ENCODE peak calls at places on chromosomes 1 and 21, in ten cellular contexts. One of them, this sample, is unnamed.

GRCh38 chr1:5990913-5991783 is 1.1 kb downstream of the NPHP4 start:
- DNase-seq in type B pancreatic cell: no peak
- DNase-seq in BE2C: peak; percentile 65
- DNase-seq in fibroblast of pulmonary artery: peak; percentile 20
- DNase-seq in progenitor cell of endocrine pancreas: peak; percentile 47
- DNase-seq in epithelial cell of esophagus: peak; percentile 34
- DNase-seq in AG04449: no peak
- DNase-seq in SK-N-SH: peak; percentile 90
- DNase-seq in thoracic aorta: no peak
- DNase-seq in astrocyte of the cerebellum: no peak
- DNase-seq in this sample: no peak

GRCh38 chr1:155000725-155001437 is 1.7 kb upstream of the ZBTB7B start:
- DNase-seq in thoracic aorta: peak; percentile 51
- DNase-seq in progenitor cell of endocrine pancreas: peak; percentile 98
- DNase-seq in AG04449: peak; percentile 26
- DNase-seq in type B pancreatic cell: peak; percentile 91
- DNase-seq in SK-N-SH: peak; percentile 94
- DNase-seq in astrocyte of the cerebellum: peak; percentile 70
- DNase-seq in fibroblast of pulmonary artery: peak; percentile 83
- DNase-seq in epithelial cell of esophagus: peak; percentile 94
- DNase-seq in BE2C: peak; percentile 90
- DNase-seq in this sample: peak; percentile 59

GRCh38 chr1:210332719-210333398 is 4.2 kb downstream of the HHAT start:
- DNase-seq in type B pancreatic cell: no peak
- DNase-seq in epithelial cell of esophagus: peak; percentile 81
- DNase-seq in AG04449: no peak
- DNase-seq in SK-N-SH: no peak
- DNase-seq in fibroblast of pulmonary artery: no peak
- DNase-seq in BE2C: no peak
- DNase-seq in thoracic aorta: no peak
- DNase-seq in progenitor cell of endocrine pancreas: no peak
- DNase-seq in astrocyte of the cerebellum: no peak
- DNase-seq in this sample: no peak

GRCh38 chr1:30727796-30728195 is 4.4 kb upstream of the MATN1 start:
- DNase-seq in progenitor cell of endocrine pancreas: no peak
- DNase-seq in SK-N-SH: no peak
- DNase-seq in thoracic aorta: no peak
- DNase-seq in type B pancreatic cell: no peak
- DNase-seq in AG04449: no peak
- DNase-seq in fibroblast of pulmonary artery: peak; percentile 63
- DNase-seq in astrocyte of the cerebellum: peak; percentile 18
- DNase-seq in epithelial cell of esophagus: peak; percentile 19
- DNase-seq in BE2C: no peak
- DNase-seq in this sample: no peak

GRCh38 chr1:207286747-207287528 is 34.5 kb upstream of the CD55 start:
- DNase-seq in epithelial cell of esophagus: no peak
- DNase-seq in type B pancreatic cell: no peak
- DNase-seq in BE2C: no peak
- DNase-seq in SK-N-SH: no peak
- DNase-seq in fibroblast of pulmonary artery: no peak
- DNase-seq in thoracic aorta: no peak
- DNase-seq in AG04449: no peak
- DNase-seq in progenitor cell of endocrine pancreas: no peak
- DNase-seq in astrocyte of the cerebellum: no peak
- DNase-seq in this sample: no peak

GRCh38 chr1:1305300-1306069 is 2.2 kb downstream of the ACAP3 start:
- DNase-seq in astrocyte of the cerebellum: peak; percentile 6
- DNase-seq in AG04449: no peak
- DNase-seq in type B pancreatic cell: no peak
- DNase-seq in epithelial cell of esophagus: peak; percentile 83
- DNase-seq in fibroblast of pulmonary artery: peak; percentile 70
- DNase-seq in BE2C: peak; percentile 79
- DNase-seq in progenitor cell of endocrine pancreas: no peak
- DNase-seq in SK-N-SH: no peak
- DNase-seq in thoracic aorta: no peak
- DNase-seq in this sample: no peak

GRCh38 chr1:39959651-39960333 is 4.8 kb downstream of the MFSD2A start:
- DNase-seq in SK-N-SH: no peak
- DNase-seq in astrocyte of the cerebellum: no peak
- DNase-seq in fibroblast of pulmonary artery: no peak
- DNase-seq in progenitor cell of endocrine pancreas: no peak
- DNase-seq in AG04449: no peak
- DNase-seq in thoracic aorta: no peak
- DNase-seq in type B pancreatic cell: no peak
- DNase-seq in BE2C: no peak
- DNase-seq in epithelial cell of esophagus: no peak
- DNase-seq in this sample: no peak

GRCh38 chr1:1204998-1205768 is 1.2 kb downstream of the TNFRSF18 start:
- DNase-seq in SK-N-SH: peak; percentile 49
- DNase-seq in fibroblast of pulmonary artery: no peak
- DNase-seq in BE2C: peak; percentile 8
- DNase-seq in epithelial cell of esophagus: no peak
- DNase-seq in type B pancreatic cell: no peak
- DNase-seq in AG04449: no peak
- DNase-seq in astrocyte of the cerebellum: no peak
- DNase-seq in progenitor cell of endocrine pancreas: no peak
- DNase-seq in thoracic aorta: no peak
- DNase-seq in this sample: no peak

DNA sequence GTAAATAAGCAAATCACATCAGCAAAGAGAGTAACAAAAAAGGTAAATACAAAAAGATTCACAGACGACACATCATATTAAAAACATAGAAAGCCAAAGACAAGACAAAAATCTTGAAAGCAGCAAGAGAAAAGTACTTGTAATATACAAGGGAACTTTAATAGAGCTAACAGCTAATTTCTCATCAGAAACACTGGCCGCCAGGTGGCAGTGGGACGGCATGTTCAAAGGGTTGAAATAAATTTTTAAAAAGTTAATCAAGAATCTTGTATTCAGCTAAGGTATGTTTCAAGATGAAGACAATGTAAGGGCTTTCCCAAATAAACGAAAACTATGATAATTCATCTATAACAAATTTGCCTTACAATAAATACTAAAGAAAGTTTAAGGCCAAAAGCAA is 358.1 kb downstream of the LRRIQ3 start:
- DNase-seq in astrocyte of the cerebellum: no peak
- DNase-seq in BE2C: peak; percentile 28
- DNase-seq in thoracic aorta: no peak
- DNase-seq in progenitor cell of endocrine pancreas: no peak
- DNase-seq in type B pancreatic cell: no peak
- DNase-seq in AG04449: no peak
- DNase-seq in epithelial cell of esophagus: peak; percentile 47
- DNase-seq in fibroblast of pulmonary artery: peak; percentile 9
- DNase-seq in SK-N-SH: no peak
- DNase-seq in this sample: no peak
- TF ChIP-seq CTCF in astrocyte of the cerebellum: peak; percentile 6
- TF ChIP-seq CTCF in BE2C: peak; percentile 51
- TF ChIP-seq CTCF in thoracic aorta: no peak
- TF ChIP-seq CTCF in progenitor cell of endocrine pancreas: peak; percentile 64
- TF ChIP-seq CTCF in type B pancreatic cell: peak; percentile 74
- TF ChIP-seq CTCF in AG04449: peak; percentile 14
- TF ChIP-seq CTCF in epithelial cell of esophagus: peak; percentile 52
- TF ChIP-seq CTCF in fibroblast of pulmonary artery: peak; percentile 22
- TF ChIP-seq CTCF in SK-N-SH: peak; percentile 64
- TF ChIP-seq CTCF in this sample: peak; percentile 41

GRCh38 chr1:230694991-230695390 is 18.9 kb downstream of the AGT start:
- DNase-seq in epithelial cell of esophagus: no peak
- DNase-seq in fibroblast of pulmonary artery: no peak
- DNase-seq in type B pancreatic cell: no peak
- DNase-seq in AG04449: no peak
- DNase-seq in progenitor cell of endocrine pancreas: no peak
- DNase-seq in BE2C: no peak
- DNase-seq in SK-N-SH: no peak
- DNase-seq in thoracic aorta: no peak
- DNase-seq in astrocyte of the cerebellum: no peak
- DNase-seq in this sample: no peak

GRCh38 chr1:230699716-230700115 is 14.2 kb downstream of the AGT start:
- DNase-seq in progenitor cell of endocrine pancreas: no peak
- DNase-seq in epithelial cell of esophagus: no peak
- DNase-seq in type B pancreatic cell: no peak
- DNase-seq in SK-N-SH: no peak
- DNase-seq in fibroblast of pulmonary artery: no peak
- DNase-seq in AG04449: no peak
- DNase-seq in astrocyte of the cerebellum: no peak
- DNase-seq in BE2C: no peak
- DNase-seq in thoracic aorta: no peak
- DNase-seq in this sample: no peak

GRCh38 chr1:230700132-230700531 is 13.8 kb downstream of the AGT start:
- DNase-seq in BE2C: no peak
- DNase-seq in thoracic aorta: no peak
- DNase-seq in epithelial cell of esophagus: no peak
- DNase-seq in fibroblast of pulmonary artery: no peak
- DNase-seq in SK-N-SH: no peak
- DNase-seq in AG04449: no peak
- DNase-seq in type B pancreatic cell: no peak
- DNase-seq in progenitor cell of endocrine pancreas: no peak
- DNase-seq in astrocyte of the cerebellum: no peak
- DNase-seq in this sample: no peak

GRCh38 chr1:230696722-230697432 is 17.0 kb downstream of the AGT start:
- DNase-seq in SK-N-SH: no peak
- DNase-seq in type B pancreatic cell: no peak
- DNase-seq in BE2C: no peak
- DNase-seq in fibroblast of pulmonary artery: no peak
- DNase-seq in thoracic aorta: no peak
- DNase-seq in AG04449: no peak
- DNase-seq in astrocyte of the cerebellum: no peak
- DNase-seq in progenitor cell of endocrine pancreas: no peak
- DNase-seq in epithelial cell of esophagus: no peak
- DNase-seq in this sample: no peak

GRCh38 chr1:230698130-230698529 is 15.8 kb downstream of the AGT start:
- DNase-seq in astrocyte of the cerebellum: no peak
- DNase-seq in type B pancreatic cell: no peak
- DNase-seq in epithelial cell of esophagus: peak; percentile 30
- DNase-seq in thoracic aorta: no peak
- DNase-seq in AG04449: no peak
- DNase-seq in BE2C: no peak
- DNase-seq in progenitor cell of endocrine pancreas: no peak
- DNase-seq in fibroblast of pulmonary artery: no peak
- DNase-seq in SK-N-SH: no peak
- DNase-seq in this sample: no peak
- TF ChIP-seq CTCF in astrocyte of the cerebellum: no peak
- TF ChIP-seq CTCF in type B pancreatic cell: peak; percentile 16
- TF ChIP-seq CTCF in epithelial cell of esophagus: peak; percentile 29
- TF ChIP-seq CTCF in thoracic aorta: no peak
- TF ChIP-seq CTCF in AG04449: no peak
- TF ChIP-seq CTCF in BE2C: no peak
- TF ChIP-seq CTCF in progenitor cell of endocrine pancreas: peak; percentile 10
- TF ChIP-seq CTCF in fibroblast of pulmonary artery: no peak
- TF ChIP-seq CTCF in SK-N-SH: no peak
- TF ChIP-seq CTCF in this sample: no peak

DNA sequence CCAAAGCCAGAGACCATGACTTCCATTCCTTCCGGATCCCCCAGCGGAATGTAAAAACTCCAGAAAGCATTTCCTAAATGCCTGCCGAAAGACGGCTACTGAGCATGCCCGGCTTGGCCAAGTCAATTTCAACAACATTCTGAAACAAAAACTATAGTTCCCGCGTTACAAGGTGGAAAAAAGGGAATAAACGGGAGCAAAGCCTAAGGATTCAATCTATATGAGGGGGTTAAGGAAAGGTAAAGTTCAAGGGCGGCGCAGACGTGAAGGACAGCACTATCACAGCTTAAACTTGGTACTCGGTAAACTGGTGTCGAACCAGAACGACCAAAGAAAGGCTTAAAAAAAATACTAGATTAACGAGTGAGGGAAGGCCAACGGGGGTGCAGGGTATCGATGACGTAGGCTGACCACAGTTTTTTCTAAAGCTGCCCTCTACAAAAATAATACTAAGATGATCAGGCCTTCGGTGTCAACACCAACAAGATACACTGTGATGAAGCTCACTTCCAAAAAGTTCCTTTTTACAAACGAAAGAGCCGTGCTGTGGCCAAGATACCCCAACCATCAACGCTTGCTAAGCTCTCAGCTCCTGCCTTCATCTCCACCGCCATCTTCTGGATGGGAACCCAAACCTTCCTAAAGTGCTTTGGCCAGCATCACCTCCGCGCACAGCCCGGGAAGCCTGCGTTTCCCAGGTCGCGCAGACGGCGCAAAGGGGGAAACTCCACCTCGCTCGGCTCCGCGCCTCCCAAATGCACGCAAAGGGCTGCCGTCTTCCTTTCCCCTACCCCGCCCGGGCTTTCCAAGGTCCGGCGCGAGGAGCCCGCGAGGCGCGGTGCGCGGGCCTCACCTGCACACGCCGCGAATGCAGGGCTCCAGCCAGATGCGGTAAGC is 730 bp downstream of the USP48 start:
- DNase-seq in progenitor cell of endocrine pancreas: no peak
- DNase-seq in SK-N-SH: peak; percentile 54
- DNase-seq in fibroblast of pulmonary artery: peak; percentile 68
- DNase-seq in epithelial cell of esophagus: peak; percentile 71
- DNase-seq in thoracic aorta: no peak
- DNase-seq in astrocyte of the cerebellum: peak; percentile 38
- DNase-seq in type B pancreatic cell: no peak
- DNase-seq in AG04449: no peak
- DNase-seq in BE2C: peak; percentile 34
- DNase-seq in this sample: peak; percentile 34
- TF ChIP-seq CTCF in progenitor cell of endocrine pancreas: no peak
- TF ChIP-seq CTCF in SK-N-SH: peak; percentile 47
- TF ChIP-seq CTCF in fibroblast of pulmonary artery: peak; percentile 41
- TF ChIP-seq CTCF in epithelial cell of esophagus: peak; percentile 43
- TF ChIP-seq CTCF in thoracic aorta: no peak
- TF ChIP-seq CTCF in astrocyte of the cerebellum: peak; percentile 44
- TF ChIP-seq CTCF in type B pancreatic cell: no peak
- TF ChIP-seq CTCF in AG04449: peak; percentile 37
- TF ChIP-seq CTCF in BE2C: no peak
- TF ChIP-seq CTCF in this sample: no peak

GRCh38 chr1:9455487-9456237 is 83.6 kb upstream of the SLC25A33 start:
- DNase-seq in fibroblast of pulmonary artery: peak; percentile 72
- DNase-seq in thoracic aorta: no peak
- DNase-seq in BE2C: peak; percentile 60
- DNase-seq in epithelial cell of esophagus: peak; percentile 45
- DNase-seq in SK-N-SH: peak; percentile 79
- DNase-seq in astrocyte of the cerebellum: peak; percentile 35
- DNase-seq in AG04449: no peak
- DNase-seq in progenitor cell of endocrine pancreas: peak; percentile 65
- DNase-seq in type B pancreatic cell: peak; percentile 81
- DNase-seq in this sample: peak; percentile 75
- TF ChIP-seq CTCF in fibroblast of pulmonary artery: peak; percentile 80
- TF ChIP-seq CTCF in thoracic aorta: peak; percentile 77
- TF ChIP-seq CTCF in BE2C: peak; percentile 57
- TF ChIP-seq CTCF in epithelial cell of esophagus: peak; percentile 61
- TF ChIP-seq CTCF in SK-N-SH: peak; percentile 64
- TF ChIP-seq CTCF in astrocyte of the cerebellum: peak; percentile 80
- TF ChIP-seq CTCF in AG04449: peak; percentile 87
- TF ChIP-seq CTCF in progenitor cell of endocrine pancreas: peak; percentile 86
- TF ChIP-seq CTCF in type B pancreatic cell: peak; percentile 82
- TF ChIP-seq CTCF in this sample: peak; percentile 65

GRCh38 chr21:45498646-45499000 is 43.6 kb downstream of the SLC19A1 start:
- DNase-seq in AG04449: no peak
- DNase-seq in SK-N-SH: no peak
- DNase-seq in progenitor cell of endocrine pancreas: no peak
- DNase-seq in astrocyte of the cerebellum: no peak
- DNase-seq in epithelial cell of esophagus: no peak
- DNase-seq in type B pancreatic cell: no peak
- DNase-seq in thoracic aorta: no peak
- DNase-seq in BE2C: peak; percentile 7
- DNase-seq in fibroblast of pulmonary artery: no peak
- DNase-seq in this sample: no peak
- TF ChIP-seq CTCF in AG04449: no peak
- TF ChIP-seq CTCF in SK-N-SH: no peak
- TF ChIP-seq CTCF in progenitor cell of endocrine pancreas: no peak
- TF ChIP-seq CTCF in astrocyte of the cerebellum: no peak
- TF ChIP-seq CTCF in epithelial cell of esophagus: no peak
- TF ChIP-seq CTCF in type B pancreatic cell: no peak
- TF ChIP-seq CTCF in thoracic aorta: no peak
- TF ChIP-seq CTCF in BE2C: peak; percentile 11
- TF ChIP-seq CTCF in fibroblast of pulmonary artery: no peak
- TF ChIP-seq CTCF in this sample: no peak

GRCh38 chr1:108830119-108831008 is 26.5 kb downstream of the AKNAD1 start:
- DNase-seq in BE2C: peak; percentile 67
- DNase-seq in fibroblast of pulmonary artery: peak; percentile 96
- DNase-seq in SK-N-SH: peak; percentile 69
- DNase-seq in type B pancreatic cell: no peak
- DNase-seq in astrocyte of the cerebellum: peak; percentile 52
- DNase-seq in AG04449: peak; percentile 85
- DNase-seq in epithelial cell of esophagus: peak; percentile 85
- DNase-seq in progenitor cell of endocrine pancreas: no peak
- DNase-seq in thoracic aorta: peak; percentile 45
- DNase-seq in this sample: no peak
- TF ChIP-seq CTCF in BE2C: no peak
- TF ChIP-seq CTCF in fibroblast of pulmonary artery: no peak
- TF ChIP-seq CTCF in SK-N-SH: no peak
- TF ChIP-seq CTCF in type B pancreatic cell: no peak
- TF ChIP-seq CTCF in astrocyte of the cerebellum: no peak
- TF ChIP-seq CTCF in AG04449: no peak
- TF ChIP-seq CTCF in epithelial cell of esophagus: no peak
- TF ChIP-seq CTCF in progenitor cell of endocrine pancreas: no peak
- TF ChIP-seq CTCF in thoracic aorta: no peak
- TF ChIP-seq CTCF in this sample: no peak